ENCODE peak calls at places on chromosomes 11 and 22, in five cellular contexts. O, W, U, Z and J are unnamed samples.

GRCh38 chr22:47848384-47848920 is 1086.0 kb downstream of the TBC1D22A start:
- ATAC-seq in O (no peak), W (no peak), U (no peak), Z (no peak), J (no peak)

GRCh38 chr11:32213223-32213622 is 122.3 kb downstream of the RCN1 start:
- ATAC-seq in O (no peak), W (peak), U (no peak), Z (peak), J (peak)

GRCh38 chr11:11468919-11469318 is 115.9 kb upstream of the CSNK2A3 start:
- ATAC-seq in O (no peak), W (no peak), U (no peak), Z (no peak), J (no peak)

GRCh38 chr11:34964610-34965331 is 48.4 kb downstream of the PDHX start:
- ATAC-seq in O (no peak), W (no peak), U (no peak), Z (no peak), J (no peak)

GRCh38 chr11:132142102-132142501 is 771.7 kb downstream of the NTM start:
- ATAC-seq in O (no peak), W (no peak), U (no peak), Z (no peak), J (no peak)

GRCh38 chr11:45097721-45098493 is 48.5 kb upstream of the PRDM11 start:
- ATAC-seq in O (peak), W (no peak), U (peak), Z (no peak), J (no peak)

GRCh38 chr11:59875856-59876519 is 2.6 kb upstream of the OOSP3 start:
- ATAC-seq in O (no peak), W (no peak), U (no peak), Z (no peak), J (no peak)

GRCh38 chr11:8227156-8228152 is 36.2 kb downstream of the LMO1 start:
- ATAC-seq in O (no peak), W (no peak), U (peak), Z (no peak), J (no peak)

GRCh38 chr11:36186340-36186739 is 102.9 kb downstream of the COMMD9 start:
- ATAC-seq in O (no peak), W (no peak), U (no peak), Z (no peak), J (no peak)

GRCh38 chr11:57499413-57499982 is 16.0 kb downstream of the SLC43A1 start:
- ATAC-seq in O (peak), W (no peak), U (peak), Z (peak), J (peak)